ENCODE peak calls at places on chromosomes 12 and 14, in eight cellular contexts. S is tibial artery, V is endodermal cell, G is cardiac muscle cell, L is A549, C is astrocyte of the cerebellum, E is fibroblast of lung, T is glutamatergic neuron. U is an unnamed sample.

GRCh38 chr12:28331130-28331529 is 140.9 kb downstream of the CCDC91 start:
- DNase-seq in V (no peak), C (no peak), G (peak), T (no peak), S (no peak), L (no peak), E (no peak), U (no peak)

GRCh38 chr14:32417956-32418552 is 89.0 kb downstream of the AKAP6 start:
- DNase-seq in E (peak), C (no peak), V (no peak), G (peak), T (no peak), S (peak), L (no peak), U (no peak)

GRCh38 chr14:60647081-60647836 is 2.0 kb downstream of the SIX1 start:
- DNase-seq in L (no peak), S (peak), V (peak), E (peak), T (peak), C (no peak), G (peak), U (no peak)

GRCh38 chr12:128823216-128823915 is 392 bp downstream of the SLC15A4 start:
- DNase-seq in S (peak), L (peak), E (no peak), V (peak), G (no peak), T (no peak), C (no peak), U (peak)

GRCh38 chr14:36070056-36071043 is 106.2 kb downstream of the PTCSC3 start:
- DNase-seq in E (peak), L (peak), T (peak), S (no peak), C (peak), V (peak), G (peak), U (peak)

GRCh38 chr12:22275847-22276246 is 58.7 kb downstream of the ST8SIA1 start:
- DNase-seq in L (peak), T (no peak), E (peak), S (peak), C (peak), V (peak), G (peak), U (no peak)

GRCh38 chr14:68583527-68584275 is 209.2 kb downstream of the ZFP36L1 start:
- DNase-seq in T (no peak), G (no peak), C (no peak), L (no peak), E (no peak), S (no peak), V (no peak), U (no peak)

GRCh38 chr12:120119395-120119973 is 2.9 kb upstream of the RAB35 start:
- DNase-seq in G (no peak), V (no peak), L (peak), C (no peak), S (no peak), T (no peak), E (peak), U (no peak)

GRCh38 chr12:11347810-11348209 is 37.6 kb upstream of the PRB4 start:
- DNase-seq in G (no peak), L (peak), T (no peak), V (no peak), S (no peak), C (no peak), E (no peak), U (no peak)

GRCh38 chr12:100675432-100675831 is 101.9 kb downstream of the GAS2L3 start:
- DNase-seq in V (no peak), E (peak), C (peak), T (no peak), L (no peak), G (peak), S (peak), U (no peak)

GRCh38 chr14:94044476-94045091 is 18.4 kb downstream of the OTUB2 start:
- DNase-seq in L (no peak), T (no peak), C (no peak), G (no peak), S (no peak), V (no peak), E (no peak), U (no peak)

GRCh38 chr14:58107947-58108552 is 44.0 kb downstream of the ARMH4 start:
- DNase-seq in S (no peak), V (peak), G (peak), E (peak), C (peak), T (no peak), L (peak), U (peak)

GRCh38 chr12:45939759-45940158 is 50.6 kb downstream of the SCAF11 start:
- DNase-seq in E (no peak), T (no peak), S (no peak), C (no peak), L (no peak), G (no peak), V (no peak), U (no peak)

GRCh38 chr14:79161576-79161975 is 991.4 kb downstream of the NRXN3 start:
- DNase-seq in E (peak), L (no peak), T (no peak), C (peak), G (peak), V (peak), S (no peak), U (no peak)

GRCh38 chr12:39368891-39369290 is 74.0 kb downstream of the KIF21A start:
- DNase-seq in L (no peak), V (no peak), G (no peak), S (no peak), E (no peak), T (no peak), C (no peak), U (no peak)

GRCh38 chr14:29810657-29811056 is 117.0 kb downstream of the PRKD1 start:
- DNase-seq in C (peak), V (no peak), S (no peak), G (peak), E (peak), T (no peak), L (no peak), U (no peak)

GRCh38 chr14:53741379-53742225 is 215.0 kb downstream of the BMP4 start:
- DNase-seq in V (no peak), E (peak), C (peak), T (no peak), G (no peak), L (no peak), S (no peak), U (no peak)

GRCh38 chr12:108764540-108765288 is 33.4 kb upstream of the CORO1C start:
- DNase-seq in G (no peak), S (no peak), T (no peak), V (no peak), C (no peak), L (no peak), E (no peak), U (no peak)

GRCh38 chr14:90362558-90362896 is 30.8 kb upstream of the NRDE2 start:
- DNase-seq in V (no peak), E (no peak), T (no peak), L (no peak), G (no peak), C (no peak), S (no peak), U (no peak)

GRCh38 chr12:109729837-109730200 is 16.2 kb downstream of the FAM222A start:
- DNase-seq in L (no peak), E (no peak), S (no peak), V (peak), G (no peak), C (no peak), T (no peak), U (no peak)

GRCh38 chr14:68682166-68683103 is 110.4 kb downstream of the ZFP36L1 start:
- DNase-seq in L (peak), T (no peak), V (no peak), S (peak), G (peak), C (peak), E (peak), U (no peak)

GRCh38 chr12:7361271-7361670 is 57.4 kb downstream of the ACSM4 start:
- DNase-seq in S (no peak), G (no peak), C (no peak), E (no peak), T (no peak), L (no peak), V (no peak), U (no peak)

GRCh38 chr12:105948331-105948730 is 190.4 kb downstream of the NUAK1 start:
- DNase-seq in V (no peak), S (peak), E (peak), G (peak), L (no peak), T (no peak), C (peak), U (no peak)

GRCh38 chr12:19915392-19916192 is 452.7 kb upstream of the PDE3A start:
- DNase-seq in G (peak), L (no peak), S (no peak), E (peak), C (peak), V (no peak), T (no peak), U (peak)

GRCh38 chr14:31194095-31194494 is 13.5 kb downstream of the HECTD1 start:
- DNase-seq in E (peak), G (peak), S (no peak), T (no peak), C (no peak), L (no peak), V (no peak), U (no peak)

GRCh38 chr12:3757261-3757660 is 4.4 kb upstream of the CRACR2A start:
- DNase-seq in S (no peak), G (no peak), C (no peak), V (no peak), E (no peak), T (no peak), L (no peak), U (no peak)

GRCh38 chr12:124679533-124680371 is 112.3 kb upstream of the NCOR2 start:
- DNase-seq in V (no peak), G (no peak), T (no peak), L (no peak), S (peak), E (no peak), C (no peak), U (no peak)

GRCh38 chr12:10154145-10154496 is 17.8 kb downstream of the OLR1 start:
- DNase-seq in C (no peak), E (no peak), L (no peak), T (no peak), G (no peak), V (no peak), S (no peak), U (no peak)

GRCh38 chr12:27967551-27968054 is 4.9 kb downstream of the PTHLH start:
- DNase-seq in C (no peak), L (no peak), G (no peak), S (no peak), V (no peak), E (no peak), T (no peak), U (no peak)

GRCh38 chr14:71662291-71662790 is 269.9 kb upstream of the RGS6 start:
- DNase-seq in V (no peak), T (no peak), L (no peak), E (no peak), C (no peak), G (no peak), S (no peak), U (no peak)

GRCh38 chr14:103899833-103900232 is 28.4 kb upstream of the TDRD9 start:
- DNase-seq in E (no peak), C (no peak), T (no peak), G (no peak), L (no peak), S (no peak), V (no peak), U (no peak)

GRCh38 chr12:18706798-18707197 is 31.0 kb downstream of the PLCZ1 start:
- DNase-seq in V (no peak), E (peak), T (no peak), S (no peak), L (no peak), G (peak), C (no peak), U (no peak)

GRCh38 chr14:100074431-100075100 is 9.3 kb downstream of the EVL start:
- DNase-seq in L (no peak), S (no peak), T (no peak), V (no peak), C (no peak), E (no peak), G (no peak), U (no peak)

GRCh38 chr12:94793191-94793595 is 142.8 kb upstream of the TMCC3 start:
- DNase-seq in V (peak), S (no peak), L (no peak), G (peak), C (no peak), T (peak), E (no peak), U (no peak)

GRCh38 chr14:21103165-21103709 is 2.4 kb downstream of the TMEM253 start:
- DNase-seq in G (no peak), E (no peak), V (no peak), C (no peak), L (peak), T (no peak), S (no peak), U (no peak)
- TF ChIP-seq CTCF in G (no peak), E (peak), V (no peak), C (no peak), L (no peak), T (no peak), S (no peak), U (no peak)

DNA sequence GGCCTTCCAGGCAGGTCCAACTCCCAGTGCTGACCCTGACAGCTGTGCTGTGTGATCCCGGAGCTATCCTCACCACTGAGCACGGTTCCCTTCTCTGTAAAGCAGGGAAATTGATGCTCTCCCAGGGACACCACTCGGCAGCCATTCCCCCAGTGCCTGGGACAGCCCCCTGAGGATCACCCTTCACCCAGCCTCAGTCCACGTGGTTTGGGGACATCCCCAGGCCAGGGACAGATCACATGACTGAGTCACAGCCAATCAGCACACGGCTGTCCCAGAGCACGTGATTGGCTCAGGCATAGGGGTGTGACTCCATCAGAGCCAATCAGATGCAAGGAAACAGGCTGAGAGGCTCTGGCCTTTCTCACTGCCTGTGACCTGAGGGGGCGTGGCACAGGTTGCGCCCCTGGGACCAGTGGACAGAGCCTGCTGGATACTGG is 68.8 kb upstream of the SFSWAP start:
- DNase-seq in L (peak), C (no peak), V (peak), T (no peak), E (no peak), S (no peak), G (no peak), U (peak)
- TF ChIP-seq CTCF in L (no peak), C (no peak), V (no peak), T (no peak), E (no peak), S (no peak), G (no peak), U (no peak)

GRCh38 chr12:57210461-57210860 is 6.1 kb upstream of the NXPH4 start:
- DNase-seq in S (peak), C (no peak), G (no peak), E (no peak), T (no peak), L (no peak), V (no peak), U (no peak)

GRCh38 chr12:57210926-57211700 is 5.5 kb upstream of the NXPH4 start:
- DNase-seq in E (no peak), G (no peak), T (no peak), S (peak), C (no peak), L (no peak), V (no peak), U (no peak)

GRCh38 chr12:57213068-57213715 is 3.4 kb upstream of the NXPH4 start:
- DNase-seq in C (peak), G (peak), S (peak), V (peak), L (peak), T (peak), E (peak), U (peak)

GRCh38 chr12:57212701-57213067 is 3.9 kb upstream of the NXPH4 start:
- DNase-seq in T (no peak), G (no peak), V (peak), C (no peak), S (no peak), L (no peak), E (no peak), U (no peak)

DNA sequence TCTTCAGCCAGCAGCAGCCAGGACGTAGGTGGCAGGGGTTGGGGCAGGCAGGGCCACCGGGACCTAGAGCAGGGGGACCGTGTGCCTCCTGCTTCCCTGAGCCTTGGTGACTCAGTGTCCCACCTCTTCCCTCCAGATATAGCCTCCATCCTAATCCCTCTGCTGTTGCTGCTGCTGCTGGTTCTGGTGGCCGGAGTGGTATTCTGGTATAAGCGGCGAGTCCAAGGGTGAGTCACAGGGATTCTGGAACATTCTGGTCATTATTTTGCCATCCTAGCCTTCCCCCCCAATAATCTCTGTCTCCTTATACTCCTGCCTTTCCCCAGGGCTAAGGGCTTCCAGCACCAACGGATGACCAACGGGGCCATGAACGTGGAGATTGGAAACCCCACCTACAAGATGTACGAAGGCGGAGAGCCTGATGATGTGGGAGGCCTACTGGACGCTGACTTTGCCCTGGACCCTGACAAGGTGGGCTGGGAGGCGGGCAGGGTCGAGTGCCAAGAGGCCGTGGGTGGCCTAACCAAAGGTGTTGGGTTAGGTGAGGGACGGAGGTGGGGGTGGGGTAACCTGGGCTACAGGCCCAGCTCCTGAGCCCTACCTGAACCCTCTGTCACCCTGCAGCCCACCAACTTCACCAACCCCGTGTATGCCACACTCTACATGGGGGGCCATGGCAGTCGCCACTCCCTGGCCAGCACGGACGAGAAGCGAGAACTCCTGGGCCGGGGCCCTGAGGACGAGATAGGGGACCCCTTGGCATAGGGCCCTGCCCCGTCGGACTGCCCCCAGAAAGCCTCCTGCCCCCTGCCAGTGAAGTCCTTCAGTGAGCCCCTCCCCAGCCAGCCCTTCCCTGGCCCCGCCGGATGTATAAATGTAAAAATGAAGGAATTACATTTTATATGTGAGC is 4.5 kb upstream of the NXPH4 start:
- DNase-seq in G (no peak), L (no peak), T (no peak), V (no peak), S (no peak), C (no peak), E (no peak), U (no peak)
- TF ChIP-seq CTCF in G (peak), L (no peak), T (no peak), V (no peak), S (no peak), C (no peak), E (no peak), U (no peak)

DNA sequence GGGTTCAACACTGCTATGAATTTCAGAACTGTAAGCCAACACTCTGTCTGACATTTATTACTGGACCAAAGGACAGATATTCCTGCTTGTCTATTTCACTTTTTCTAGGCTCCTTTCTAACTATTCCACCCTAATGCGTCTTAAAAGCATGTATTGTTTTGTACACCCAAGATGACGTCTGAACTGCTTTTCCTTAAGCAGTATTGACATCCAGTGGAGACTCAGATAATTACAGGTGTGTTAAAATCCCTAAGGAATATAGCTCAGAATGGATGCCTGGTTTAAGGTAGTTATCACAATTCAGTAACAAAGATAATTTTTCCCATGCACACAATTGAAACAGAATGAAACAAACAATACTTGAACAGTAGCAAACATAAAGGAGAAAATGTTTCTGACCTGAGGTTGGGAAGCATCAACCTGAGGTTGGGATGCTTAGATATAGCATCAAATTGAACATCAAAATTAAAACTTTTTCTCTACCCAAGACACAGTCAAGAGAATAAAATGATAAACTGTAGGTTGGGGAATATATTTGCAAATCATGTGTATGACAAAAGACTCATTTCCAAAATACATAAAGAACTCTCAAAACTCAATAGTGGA is 93.7 kb upstream of the PTPRR start:
- DNase-seq in T (no peak), L (peak), S (no peak), E (peak), C (peak), G (peak), V (no peak), U (no peak)
- TF ChIP-seq CTCF in T (peak), L (peak), S (peak), E (peak), C (no peak), G (peak), V (peak), U (no peak)

GRCh38 chr12:62816624-62817023 is 118.3 kb downstream of the PPM1H start:
- DNase-seq in T (no peak), G (no peak), E (no peak), V (no peak), C (no peak), L (no peak), S (no peak), U (no peak)
- TF ChIP-seq CTCF in T (no peak), G (no peak), E (no peak), V (no peak), C (no peak), L (no peak), S (no peak), U (no peak)